ENCODE peak calls at places on chromosomes 1 and 21, in six cellular contexts. C is astrocyte of the spinal cord, W is choroid plexus epithelial cell, Q is NB4, F is GM23338, E is fibroblast of mammary gland. I is an unnamed sample.
A peak's percentile ranks its signal among the peaks of the same experiment; 100 is the strongest.

GRCh38 chr21:46557919-46558392 is 46.9 kb downstream of the S100B start:
- DNase-seq in F (no peak), C (no peak), E (no peak), Q (no peak), W (no peak), I (no peak)

GRCh38 chr1:119739150-119739549 is 27.4 kb downstream of the PHGDH start:
- DNase-seq in E (no peak), W (no peak), Q (no peak), C (no peak), F (no peak), I (no peak)

GRCh38 chr1:205962821-205963221 is 19.6 kb upstream of the SLC26A9 start:
- DNase-seq in E (no peak), W (no peak), C (no peak), F (no peak), Q (peak; percentile 39), I (no peak)

GRCh38 chr21:45098867-45099266 is 24.5 kb downstream of the ADARB1 start:
- DNase-seq in E (peak; percentile 16), W (peak; percentile 60), C (no peak), F (peak; percentile 58), Q (peak; percentile 44), I (no peak)

GRCh38 chr1:220153147-220153546 is 59.2 kb downstream of the IARS2 start:
- DNase-seq in Q (no peak), F (no peak), C (no peak), E (peak; percentile 8), W (peak; percentile 13), I (no peak)

GRCh38 chr21:39515684-39516083 is 63.9 kb downstream of the SH3BGR start:
- DNase-seq in W (no peak), C (no peak), Q (no peak), E (no peak), F (no peak), I (no peak)

GRCh38 chr21:45281411-45282282 is 6.0 kb downstream of the POFUT2 start:
- DNase-seq in F (no peak), C (no peak), E (no peak), Q (no peak), W (no peak), I (no peak)

GRCh38 chr1:236471653-236472052 is 52.1 kb upstream of the LGALS8 start:
- DNase-seq in C (no peak), F (peak; percentile 27), W (peak; percentile 9), E (no peak), Q (no peak), I (no peak)

GRCh38 chr1:19319196-19319595 is 7.1 kb downstream of the SLC66A1 start:
- DNase-seq in C (no peak), E (no peak), F (no peak), W (no peak), Q (peak; percentile 70), I (peak; percentile 22)

GRCh38 chr1:50841791-50842387 is 118.2 kb downstream of the FAF1 start:
- DNase-seq in F (no peak), W (peak; percentile 33), Q (no peak), C (peak; percentile 56), E (peak; percentile 37), I (peak; percentile 62)

GRCh38 chr21:34908424-34909055 is 140.6 kb downstream of the RUNX1 start:
- DNase-seq in W (peak; percentile 39), E (peak; percentile 64), C (no peak), F (no peak), Q (peak; percentile 99), I (no peak)

GRCh38 chr1:76074321-76075187 is at the start of gene ST6GALNAC3:
- DNase-seq in Q (no peak), E (peak; percentile 29), W (peak; percentile 57), F (peak; percentile 89), C (peak; percentile 45), I (peak; percentile 47)

GRCh38 chr1:184747089-184747955 is 7.3 kb downstream of the EDEM3 start:
- DNase-seq in F (no peak), C (no peak), Q (peak; percentile 52), E (no peak), W (no peak), I (no peak)

GRCh38 chr1:150555198-150555970 is 6.2 kb downstream of the ADAMTSL4 start:
- DNase-seq in W (no peak), E (no peak), C (no peak), F (no peak), Q (no peak), I (no peak)

GRCh38 chr1:221458430-221459156 is 283.3 kb downstream of the DUSP10 start:
- DNase-seq in Q (no peak), W (peak; percentile 56), C (peak; percentile 18), F (no peak), E (peak; percentile 89), I (peak; percentile 81)

GRCh38 chr1:115642168-115643072 is 650 bp downstream of the VANGL1 start:
- DNase-seq in C (peak; percentile 44), Q (peak; percentile 82), W (peak; percentile 48), F (peak; percentile 59), E (peak; percentile 33), I (peak; percentile 20)

GRCh38 chr1:56477164-56478111 is 101.9 kb downstream of the PLPP3 start:
- DNase-seq in F (peak; percentile 69), E (peak; percentile 59), Q (no peak), W (peak; percentile 80), C (peak; percentile 57), I (peak; percentile 65)

GRCh38 chr1:9281071-9281827 is 11.4 kb upstream of the SPSB1 start:
- DNase-seq in W (peak; percentile 48), F (no peak), E (peak; percentile 63), Q (no peak), C (no peak), I (no peak)

GRCh38 chr1:200279810-200280411 is 129.9 kb downstream of the ZNF281 start:
- DNase-seq in Q (peak; percentile 53), E (peak; percentile 75), F (peak; percentile 92), C (peak; percentile 67), W (peak; percentile 78), I (peak; percentile 60)

GRCh38 chr1:216807696-216808095 is 84.5 kb upstream of the ESRRG start:
- DNase-seq in W (no peak), E (no peak), F (no peak), Q (no peak), C (peak; percentile 55), I (peak; percentile 15)

GRCh38 chr1:208280681-208281439 is 36.7 kb upstream of the PLXNA2 start:
- DNase-seq in C (no peak), F (no peak), W (no peak), Q (no peak), E (no peak), I (no peak)

GRCh38 chr1:41404308-41404755 is 43.1 kb downstream of the FOXO6 start:
- DNase-seq in Q (peak; percentile 34), E (no peak), C (no peak), W (no peak), F (peak; percentile 90), I (no peak)
- H3K4me3 ChIP-seq in Q (no peak overlapping the region), E (no peak overlapping the region), C (no peak overlapping the region), W (no peak overlapping the region), F (peak overlapping the region; percentile 48), I (no peak overlapping the region)

DNA sequence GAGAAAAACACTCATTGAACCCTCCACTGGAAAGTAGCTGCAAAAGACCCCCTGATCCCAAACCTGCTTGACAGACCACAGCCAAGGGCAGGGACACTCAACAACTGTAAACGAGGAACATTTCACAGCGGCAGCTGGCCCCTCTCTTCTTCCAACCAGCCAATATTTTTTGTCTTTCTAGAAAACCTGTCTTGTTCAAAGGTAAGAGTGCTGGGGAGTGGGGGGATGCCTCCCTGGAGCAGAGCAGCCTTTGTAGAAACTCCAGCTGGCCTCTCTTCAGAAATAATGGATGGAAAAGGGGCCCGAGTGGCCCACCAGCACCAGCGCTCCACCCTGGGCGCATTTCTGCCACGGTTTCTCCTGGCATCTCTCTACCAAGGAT is 384.0 kb downstream of the RRAGC start:
- DNase-seq in W (no peak), E (no peak), C (no peak), Q (no peak), F (peak; percentile 41), I (no peak)
- H3K4me3 ChIP-seq in W (no peak overlapping the region), E (no peak overlapping the region), C (no peak overlapping the region), Q (no peak overlapping the region), F (peak overlapping the region; percentile 67), I (no peak overlapping the region)

GRCh38 chr1:43007377-43008105 is 48.9 kb upstream of the SLC2A1 start:
- DNase-seq in W (no peak), F (peak; percentile 84), C (no peak), Q (no peak), E (no peak), I (no peak)
- H3K4me3 ChIP-seq in W (no peak overlapping the region), F (peak overlapping the region; percentile 31), C (no peak overlapping the region), Q (no peak overlapping the region), E (no peak overlapping the region), I (no peak overlapping the region)

GRCh38 chr1:111988743-111989453 is 570 bp downstream of the KCND3 start:
- DNase-seq in E (no peak), F (peak; percentile 66), Q (no peak), C (no peak), W (no peak), I (no peak)

GRCh38 chr1:111990026-111990877 is 784 bp upstream of the KCND3 start:
- DNase-seq in Q (no peak), F (peak; percentile 49), C (no peak), E (no peak), W (no peak), I (no peak)

GRCh38 chr1:111989531-111990025 is at the start of gene KCND3:
- DNase-seq in W (peak; percentile 29), E (peak; percentile 4), F (peak; percentile 42), C (no peak), Q (no peak), I (peak; percentile 3)

GRCh38 chr1:111987502-111987901 is 2.0 kb downstream of the KCND3 start:
- DNase-seq in E (no peak), F (no peak), C (no peak), W (no peak), Q (no peak), I (no peak)

GRCh38 chr1:111988377-111988742 is 1.1 kb downstream of the KCND3 start:
- DNase-seq in C (no peak), F (no peak), Q (no peak), E (no peak), W (no peak), I (no peak)
- H3K4me3 ChIP-seq in C (no peak overlapping the region), F (peak overlapping the region; percentile 60), Q (no peak overlapping the region), E (no peak overlapping the region), W (no peak overlapping the region), I (no peak overlapping the region)

DNA sequence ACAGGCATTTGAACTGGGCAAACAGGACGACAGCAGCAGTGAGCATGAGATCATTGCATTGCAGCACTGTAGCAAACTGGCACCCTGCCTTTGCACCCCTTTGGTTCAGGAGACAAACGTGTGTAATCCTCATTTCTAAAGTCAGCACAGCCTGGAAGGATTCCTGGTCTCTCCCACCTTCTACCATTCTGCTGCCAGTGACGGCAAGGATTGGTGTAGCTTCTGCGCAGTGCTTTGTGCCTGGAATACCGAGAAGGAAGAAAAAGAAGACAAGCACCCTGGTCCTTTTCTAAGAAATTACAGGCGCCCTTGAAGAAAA is 805.3 kb downstream of the USP25 start:
- DNase-seq in W (peak; percentile 86), C (peak; percentile 88), F (no peak), E (peak; percentile 96), Q (no peak), I (peak; percentile 55)
- H3K4me3 ChIP-seq in W (peak overlapping the region; percentile 6), C (peak overlapping the region; percentile 37), F (no peak overlapping the region), E (peak overlapping the region; percentile 57), Q (no peak overlapping the region), I (no peak overlapping the region)